ENCODE peak calls at places on chromosomes 7 and 10, in four cellular contexts. X is fibroblast of the aortic adventitia, P is astrocyte of the cerebellum, A is fibroblast of lung. L is an unnamed sample.

GRCh38 chr10:97428572-97428981 is 2.6 kb downstream of the PGAM1 start:
- DNase-seq in A (peak), X (peak), P (no peak), L (no peak)

GRCh38 chr10:118557946-118558345 is 37.5 kb downstream of the PRLHR start:
- DNase-seq in A (no peak), X (no peak), P (no peak), L (no peak)

GRCh38 chr7:80520199-80520598 is 8.3 kb upstream of the GNAT3 start:
- DNase-seq in P (no peak), A (no peak), X (no peak), L (no peak)

GRCh38 chr10:88792656-88793055 is 9.9 kb upstream of the LIPM start:
- DNase-seq in P (no peak), A (peak), X (peak), L (no peak)

GRCh38 chr10:91162050-91162494 is 58.4 kb upstream of the PCGF5 start:
- DNase-seq in X (no peak), A (peak), P (no peak), L (no peak)

GRCh38 chr7:1413936-1414639 is 45.2 kb downstream of the MICALL2 start:
- DNase-seq in A (no peak), P (no peak), X (no peak), L (no peak)

GRCh38 chr10:5566606-5567005 is 41.8 kb downstream of the CALML3 start:
- DNase-seq in X (no peak), A (peak), P (no peak), L (no peak)

GRCh38 chr7:158501300-158502067 is 86.1 kb downstream of the PTPRN2 start:
- DNase-seq in X (no peak), A (no peak), P (no peak), L (no peak)

GRCh38 chr10:114110174-114110972 is 63.6 kb downstream of the CCDC186 start:
- DNase-seq in X (no peak), A (no peak), P (no peak), L (no peak)

DNA sequence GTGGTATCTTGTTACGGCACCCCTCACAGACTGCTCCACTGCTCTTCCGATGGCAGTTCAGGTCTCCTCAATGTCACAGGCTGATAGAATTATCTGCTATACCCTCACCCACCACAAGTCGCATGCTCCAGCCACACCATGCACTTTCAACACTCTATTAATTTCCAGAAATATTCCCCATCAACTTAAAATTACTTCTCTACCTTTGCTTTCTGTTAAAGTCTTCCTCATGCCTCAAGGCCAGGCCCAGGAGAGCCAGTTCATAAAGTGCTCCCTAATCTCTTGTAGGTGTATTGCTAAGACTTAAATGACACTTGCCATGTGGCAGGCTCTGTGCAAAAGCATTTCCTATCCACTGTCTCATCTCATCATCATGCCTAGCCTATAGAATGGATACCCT is 105.9 kb upstream of the ARID5B start:
- DNase-seq in X (no peak), P (no peak), A (no peak), L (no peak)
- TF ChIP-seq CTCF in X (peak), P (peak), A (peak), L (no peak)

GRCh38 chr10:122954731-122955050 is 664 bp upstream of the C10orf88 start:
- DNase-seq in X (no peak), P (no peak), A (no peak), L (no peak)
- H3K4me3 ChIP-seq in X (peak), P (peak), A (peak), L (peak)

GRCh38 chr10:13049774-13050420 is 48.4 kb upstream of the CCDC3 start:
- DNase-seq in A (no peak), X (no peak), P (no peak), L (no peak)
- TF ChIP-seq CTCF in A (no peak), X (no peak), P (no peak), L (no peak)

GRCh38 chr7:137987011-137987334 is 14.9 kb downstream of the CREB3L2 start:
- DNase-seq in A (no peak), P (no peak), X (no peak), L (no peak)

GRCh38 chr7:137985897-137986251 is 16.0 kb downstream of the CREB3L2 start:
- DNase-seq in X (no peak), P (no peak), A (no peak), L (no peak)

GRCh38 chr7:137985253-137985896 is 16.5 kb downstream of the CREB3L2 start:
- DNase-seq in X (no peak), P (no peak), A (no peak), L (no peak)

GRCh38 chr7:137987563-137987962 is 14.3 kb downstream of the CREB3L2 start:
- DNase-seq in P (no peak), X (no peak), A (no peak), L (no peak)

GRCh38 chr7:137986252-137987010 is 15.5 kb downstream of the CREB3L2 start:
- DNase-seq in A (peak), X (peak), P (no peak), L (no peak)
- H3K4me3 ChIP-seq in A (peak), X (peak), P (no peak), L (peak)

DNA sequence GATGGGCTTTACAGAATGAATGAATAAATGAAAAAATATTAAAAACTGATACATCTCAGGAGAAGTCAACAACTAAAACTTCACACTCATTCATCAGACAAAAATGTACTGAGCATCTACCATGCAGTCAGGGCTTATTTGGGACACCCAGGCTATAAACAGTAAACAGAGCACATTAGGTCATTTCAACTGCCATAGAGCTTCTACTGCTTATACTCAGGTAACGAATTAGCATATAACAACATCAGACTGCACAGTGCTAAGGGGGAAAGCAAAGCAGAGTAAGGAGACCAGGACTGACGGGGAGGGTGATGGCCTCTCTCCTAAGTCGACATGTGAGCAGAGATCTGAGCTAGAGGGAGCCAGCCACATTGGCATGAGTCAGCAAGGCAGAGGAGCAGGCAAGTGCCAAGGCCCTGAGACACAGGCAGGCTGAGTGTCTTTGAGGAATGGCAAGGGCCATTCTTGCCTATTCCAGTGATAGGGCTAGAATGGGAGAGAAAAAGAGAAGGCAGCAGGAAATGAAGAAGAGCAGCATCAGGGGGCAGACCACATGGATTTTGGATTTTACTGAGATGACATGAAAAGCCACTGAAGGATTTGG is 528.9 kb downstream of the PARD3 start:
- DNase-seq in P (no peak), X (no peak), A (peak), L (no peak)
- TF ChIP-seq CTCF in P (no peak), X (no peak), A (no peak), L (no peak)

L was measured in AG04450.